ENCODE peak calls at places on chromosomes 13 and 19, in eight cellular contexts. One of them, this sample, is unnamed. For H3K36me3, the result is how much of the 10 kb centered on the place peaks cover.

GRCh38 chr13:50222569-50223332 is 207.5 kb downstream of the KCNRG start:
- DNase-seq in heart left ventricle: peak
- DNase-seq in cardiac muscle cell: no peak
- DNase-seq in stomach: peak
- DNase-seq in transverse colon: peak
- DNase-seq in mucosa of descending colon: peak
- DNase-seq in small intestine: no peak
- DNase-seq in gastrocnemius medialis: peak
- DNase-seq in this sample: peak

GRCh38 chr19:5228932-5229777 is 111.5 kb downstream of the PTPRS start:
- DNase-seq in heart left ventricle: no peak
- DNase-seq in cardiac muscle cell: no peak
- DNase-seq in stomach: no peak
- DNase-seq in transverse colon: no peak
- DNase-seq in mucosa of descending colon: no peak
- DNase-seq in small intestine: no peak
- DNase-seq in gastrocnemius medialis: no peak
- DNase-seq in this sample: no peak

GRCh38 chr13:60583196-60583908 is 186.3 kb downstream of the TDRD3 start:
- DNase-seq in heart left ventricle: no peak
- DNase-seq in cardiac muscle cell: no peak
- DNase-seq in stomach: no peak
- DNase-seq in transverse colon: no peak
- DNase-seq in mucosa of descending colon: no peak
- DNase-seq in small intestine: no peak
- DNase-seq in gastrocnemius medialis: no peak
- DNase-seq in this sample: no peak

GRCh38 chr13:111505175-111505777 is 184.8 kb downstream of the TEX29 start:
- DNase-seq in heart left ventricle: no peak
- DNase-seq in cardiac muscle cell: peak
- DNase-seq in stomach: peak
- DNase-seq in transverse colon: no peak
- DNase-seq in mucosa of descending colon: no peak
- DNase-seq in small intestine: no peak
- DNase-seq in gastrocnemius medialis: no peak
- DNase-seq in this sample: no peak

GRCh38 chr19:41541990-41542584 is 33.9 kb upstream of the CEACAM21 start:
- DNase-seq in heart left ventricle: peak
- DNase-seq in cardiac muscle cell: peak
- DNase-seq in stomach: peak
- DNase-seq in transverse colon: peak
- DNase-seq in mucosa of descending colon: peak
- DNase-seq in small intestine: peak
- DNase-seq in gastrocnemius medialis: no peak
- DNase-seq in this sample: peak

GRCh38 chr13:41645313-41645712 is 188.0 kb downstream of the RGCC start:
- DNase-seq in heart left ventricle: no peak
- DNase-seq in cardiac muscle cell: no peak
- DNase-seq in stomach: no peak
- DNase-seq in transverse colon: no peak
- DNase-seq in mucosa of descending colon: no peak
- DNase-seq in small intestine: peak
- DNase-seq in gastrocnemius medialis: peak
- DNase-seq in this sample: no peak

GRCh38 chr19:51060336-51060735 is 4.6 kb downstream of the KLK13 start:
- DNase-seq in heart left ventricle: no peak
- DNase-seq in cardiac muscle cell: no peak
- DNase-seq in stomach: peak
- DNase-seq in transverse colon: no peak
- DNase-seq in mucosa of descending colon: no peak
- DNase-seq in small intestine: no peak
- DNase-seq in gastrocnemius medialis: no peak
- DNase-seq in this sample: no peak

GRCh38 chr13:48586591-48587103 is 53.8 kb upstream of the RCBTB2 start:
- DNase-seq in heart left ventricle: peak
- DNase-seq in cardiac muscle cell: no peak
- DNase-seq in stomach: peak
- DNase-seq in transverse colon: no peak
- DNase-seq in mucosa of descending colon: no peak
- DNase-seq in small intestine: no peak
- DNase-seq in gastrocnemius medialis: no peak
- DNase-seq in this sample: no peak

GRCh38 chr13:34086281-34086680 is 268.3 kb downstream of the RFC3 start:
- DNase-seq in heart left ventricle: no peak
- DNase-seq in cardiac muscle cell: no peak
- DNase-seq in stomach: no peak
- DNase-seq in transverse colon: no peak
- DNase-seq in mucosa of descending colon: no peak
- DNase-seq in small intestine: no peak
- DNase-seq in gastrocnemius medialis: no peak
- DNase-seq in this sample: no peak

GRCh38 chr19:572891-573825 is 762 bp downstream of the BSG start:
- DNase-seq in heart left ventricle: peak
- DNase-seq in cardiac muscle cell: peak
- DNase-seq in stomach: peak
- DNase-seq in transverse colon: peak
- DNase-seq in mucosa of descending colon: peak
- DNase-seq in small intestine: peak
- DNase-seq in gastrocnemius medialis: peak
- DNase-seq in this sample: peak

GRCh38 chr13:33033361-33033812 is 17.2 kb downstream of the KL start:
- DNase-seq in heart left ventricle: no peak
- DNase-seq in cardiac muscle cell: peak
- DNase-seq in stomach: no peak
- DNase-seq in transverse colon: no peak
- DNase-seq in mucosa of descending colon: no peak
- DNase-seq in small intestine: no peak
- DNase-seq in gastrocnemius medialis: no peak
- DNase-seq in this sample: no peak

GRCh38 chr13:79776538-79776937 is 295.6 kb downstream of the NDFIP2 start:
- DNase-seq in heart left ventricle: no peak
- DNase-seq in cardiac muscle cell: no peak
- DNase-seq in stomach: no peak
- DNase-seq in transverse colon: peak
- DNase-seq in mucosa of descending colon: no peak
- DNase-seq in small intestine: peak
- DNase-seq in gastrocnemius medialis: no peak
- DNase-seq in this sample: peak

GRCh38 chr19:34351382-34351802 is 13.6 kb upstream of the GPI start:
- DNase-seq in heart left ventricle: no peak
- DNase-seq in cardiac muscle cell: no peak
- DNase-seq in stomach: peak
- DNase-seq in transverse colon: no peak
- DNase-seq in mucosa of descending colon: peak
- DNase-seq in small intestine: no peak
- DNase-seq in gastrocnemius medialis: no peak
- DNase-seq in this sample: no peak

GRCh38 chr13:98657506-98658085 is 80.7 kb upstream of the STK24 start:
- DNase-seq in heart left ventricle: no peak
- DNase-seq in cardiac muscle cell: no peak
- DNase-seq in stomach: no peak
- DNase-seq in transverse colon: no peak
- DNase-seq in mucosa of descending colon: no peak
- DNase-seq in small intestine: no peak
- DNase-seq in gastrocnemius medialis: no peak
- DNase-seq in this sample: no peak

GRCh38 chr19:13060964-13061927 is 41.4 kb downstream of the LYL1 start:
- DNase-seq in heart left ventricle: peak
- DNase-seq in cardiac muscle cell: peak
- DNase-seq in stomach: peak
- DNase-seq in transverse colon: peak
- DNase-seq in mucosa of descending colon: peak
- DNase-seq in small intestine: peak
- DNase-seq in gastrocnemius medialis: peak
- DNase-seq in this sample: peak

GRCh38 chr19:58460039-58460438 is 6.8 kb upstream of the ZNF324 start:
- DNase-seq in heart left ventricle: no peak
- DNase-seq in cardiac muscle cell: no peak
- DNase-seq in stomach: no peak
- DNase-seq in transverse colon: no peak
- DNase-seq in mucosa of descending colon: no peak
- DNase-seq in small intestine: no peak
- DNase-seq in gastrocnemius medialis: no peak
- DNase-seq in this sample: no peak

GRCh38 chr19:45057444-45057843 is 18.6 kb downstream of the CLASRP start:
- DNase-seq in heart left ventricle: no peak
- DNase-seq in cardiac muscle cell: no peak
- DNase-seq in stomach: no peak
- DNase-seq in transverse colon: no peak
- DNase-seq in mucosa of descending colon: no peak
- DNase-seq in small intestine: no peak
- DNase-seq in gastrocnemius medialis: no peak
- DNase-seq in this sample: no peak
- H3K36me3 ChIP-seq in heart left ventricle: half or more
- H3K36me3 ChIP-seq in cardiac muscle cell: under half
- H3K36me3 ChIP-seq in stomach: half or more
- H3K36me3 ChIP-seq in transverse colon: half or more
- H3K36me3 ChIP-seq in mucosa of descending colon: under half
- H3K36me3 ChIP-seq in small intestine: under half
- H3K36me3 ChIP-seq in gastrocnemius medialis: half or more
- H3K36me3 ChIP-seq in this sample: half or more

DNA sequence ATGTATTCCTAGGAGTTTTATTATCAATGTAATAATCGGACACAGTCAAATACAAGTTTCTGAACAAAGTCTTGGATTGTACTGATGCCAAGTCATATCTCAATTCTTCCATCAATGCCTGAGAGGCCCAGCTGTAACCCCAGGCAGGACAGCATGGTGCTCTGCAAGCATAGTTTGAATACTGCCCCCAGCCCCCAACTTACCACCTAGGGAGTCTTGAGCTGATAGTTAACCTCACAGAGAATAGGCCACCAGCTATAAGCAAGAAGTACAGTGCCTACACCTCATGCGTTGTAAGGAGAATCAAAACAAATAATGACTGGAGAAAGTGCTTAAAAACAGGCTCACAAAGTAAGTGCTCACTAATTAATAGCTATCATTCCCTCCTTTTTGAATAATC is 2.7 kb downstream of the PROSER1 start:
- DNase-seq in heart left ventricle: no peak
- DNase-seq in cardiac muscle cell: no peak
- DNase-seq in stomach: no peak
- DNase-seq in transverse colon: no peak
- DNase-seq in mucosa of descending colon: no peak
- DNase-seq in small intestine: no peak
- DNase-seq in gastrocnemius medialis: no peak
- DNase-seq in this sample: no peak
- H3K4me3 ChIP-seq in heart left ventricle: peak
- H3K4me3 ChIP-seq in cardiac muscle cell: peak
- H3K4me3 ChIP-seq in stomach: peak
- H3K4me3 ChIP-seq in transverse colon: no peak
- H3K4me3 ChIP-seq in mucosa of descending colon: no peak
- H3K4me3 ChIP-seq in small intestine: no peak
- H3K4me3 ChIP-seq in gastrocnemius medialis: peak
- H3K4me3 ChIP-seq in this sample: peak

GRCh38 chr19:14411161-14411560 is 8.0 kb downstream of the DDX39A start:
- DNase-seq in heart left ventricle: no peak
- DNase-seq in cardiac muscle cell: no peak
- DNase-seq in stomach: no peak
- DNase-seq in transverse colon: no peak
- DNase-seq in mucosa of descending colon: no peak
- DNase-seq in small intestine: no peak
- DNase-seq in gastrocnemius medialis: no peak
- DNase-seq in this sample: no peak

GRCh38 chr19:14409157-14410053 is 9.7 kb downstream of the DDX39A start:
- DNase-seq in heart left ventricle: no peak
- DNase-seq in cardiac muscle cell: no peak
- DNase-seq in stomach: no peak
- DNase-seq in transverse colon: no peak
- DNase-seq in mucosa of descending colon: no peak
- DNase-seq in small intestine: no peak
- DNase-seq in gastrocnemius medialis: no peak
- DNase-seq in this sample: no peak

GRCh38 chr19:14412436-14413071 is 6.6 kb downstream of the DDX39A start:
- DNase-seq in heart left ventricle: no peak
- DNase-seq in cardiac muscle cell: no peak
- DNase-seq in stomach: no peak
- DNase-seq in transverse colon: no peak
- DNase-seq in mucosa of descending colon: no peak
- DNase-seq in small intestine: no peak
- DNase-seq in gastrocnemius medialis: no peak
- DNase-seq in this sample: no peak

GRCh38 chr19:14410054-14410774 is 8.9 kb downstream of the DDX39A start:
- DNase-seq in heart left ventricle: no peak
- DNase-seq in cardiac muscle cell: no peak
- DNase-seq in stomach: no peak
- DNase-seq in transverse colon: no peak
- DNase-seq in mucosa of descending colon: peak
- DNase-seq in small intestine: no peak
- DNase-seq in gastrocnemius medialis: no peak
- DNase-seq in this sample: no peak

DNA sequence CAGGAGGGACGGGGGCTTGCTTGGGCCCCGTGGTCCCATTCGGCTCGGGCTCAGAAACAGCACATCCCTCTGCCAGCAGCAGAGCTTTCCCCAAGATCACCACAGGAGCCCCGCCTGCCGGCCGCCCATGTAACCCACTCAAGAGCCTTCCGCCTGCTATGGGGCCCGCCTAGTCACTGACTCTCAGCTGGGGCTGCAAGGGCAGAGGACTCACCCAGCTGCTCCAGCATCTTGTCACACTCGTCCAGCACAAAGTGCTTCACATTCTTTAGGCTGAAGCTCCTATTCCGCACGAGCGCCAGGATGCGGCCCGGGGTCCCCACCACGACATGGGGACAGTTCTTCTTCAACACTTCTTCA is 8.4 kb downstream of the DDX39A start:
- DNase-seq in heart left ventricle: no peak
- DNase-seq in cardiac muscle cell: no peak
- DNase-seq in stomach: no peak
- DNase-seq in transverse colon: no peak
- DNase-seq in mucosa of descending colon: no peak
- DNase-seq in small intestine: no peak
- DNase-seq in gastrocnemius medialis: no peak
- DNase-seq in this sample: no peak
- H3K36me3 ChIP-seq in heart left ventricle: half or more
- H3K36me3 ChIP-seq in cardiac muscle cell: under half
- H3K36me3 ChIP-seq in stomach: half or more
- H3K36me3 ChIP-seq in transverse colon: under half
- H3K36me3 ChIP-seq in mucosa of descending colon: under half
- H3K36me3 ChIP-seq in small intestine: under half
- H3K36me3 ChIP-seq in gastrocnemius medialis: half or more
- H3K36me3 ChIP-seq in this sample: half or more

DNA sequence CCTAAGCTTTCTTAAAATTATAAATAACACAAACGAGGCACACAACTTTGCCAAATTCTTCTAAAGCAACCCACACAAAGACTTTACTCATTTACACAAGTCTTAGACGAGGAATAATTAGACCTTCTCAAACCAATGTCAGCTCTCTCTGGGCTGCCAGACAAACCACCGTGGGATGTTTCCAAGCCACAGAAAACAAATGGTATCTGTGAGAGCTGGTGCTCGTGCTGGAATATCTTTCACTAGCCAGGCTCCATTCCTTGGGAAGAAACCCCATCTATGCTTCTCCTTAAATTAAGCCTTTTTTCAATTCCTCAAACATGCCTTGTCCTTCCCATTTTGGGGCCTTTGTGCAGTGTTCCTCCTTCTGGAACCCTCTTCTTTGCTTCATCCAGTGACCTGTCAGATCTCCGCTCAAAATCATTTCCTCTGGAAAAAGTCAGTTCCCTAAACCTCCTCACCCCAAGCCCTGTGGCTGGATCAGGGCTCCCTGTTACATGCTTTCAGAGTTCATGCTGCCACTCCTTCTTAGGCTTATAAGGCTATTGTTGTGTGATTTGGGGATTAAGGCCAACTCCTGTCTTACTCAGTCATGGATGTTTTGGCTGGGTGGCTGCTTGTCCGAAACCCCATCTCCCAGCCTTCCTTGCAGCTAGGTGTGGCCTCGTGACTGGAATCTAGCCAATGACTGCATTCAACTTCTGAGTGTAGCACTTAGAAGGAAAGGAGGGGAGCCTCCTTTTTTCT is 64.2 kb upstream of the GTF2F2 start:
- DNase-seq in heart left ventricle: no peak
- DNase-seq in cardiac muscle cell: no peak
- DNase-seq in stomach: no peak
- DNase-seq in transverse colon: peak
- DNase-seq in mucosa of descending colon: no peak
- DNase-seq in small intestine: no peak
- DNase-seq in gastrocnemius medialis: no peak
- DNase-seq in this sample: peak
- H3K4me3 ChIP-seq in heart left ventricle: no peak
- H3K4me3 ChIP-seq in cardiac muscle cell: no peak
- H3K4me3 ChIP-seq in stomach: no peak
- H3K4me3 ChIP-seq in transverse colon: no peak
- H3K4me3 ChIP-seq in mucosa of descending colon: no peak
- H3K4me3 ChIP-seq in small intestine: no peak
- H3K4me3 ChIP-seq in gastrocnemius medialis: no peak
- H3K4me3 ChIP-seq in this sample: peak